ENCODE peak calls at places on chromosomes 13 and 19, in seven cellular contexts. L, T, G, C, Z, W and M are unnamed samples.

GRCh38 chr19:31356587-31357314 is 7.5 kb upstream of the TSHZ3 start:
- DNase-seq in L (peak; percentile 41), T (no peak), G (peak; percentile 84), C (peak; percentile 77), Z (no peak), W (peak; percentile 46), M (peak; percentile 60)

GRCh38 chr19:40136818-40137217 is 46.1 kb upstream of the ZNF780A start:
- DNase-seq in L (no peak), T (no peak), G (no peak), C (no peak), Z (no peak), W (no peak), M (no peak)

GRCh38 chr19:46913852-46914430 is 53.1 kb downstream of the ARHGAP35 start:
- DNase-seq in L (no peak), T (peak; percentile 90), G (no peak), C (no peak), Z (peak; percentile 26), W (no peak), M (no peak)

GRCh38 chr13:37540228-37540627 is 58.3 kb downstream of the POSTN start:
- DNase-seq in L (no peak), T (peak; percentile 62), G (no peak), C (no peak), Z (peak; percentile 20), W (no peak), M (no peak)

GRCh38 chr13:83621765-83622421 is 260.4 kb downstream of the SLITRK1 start:
- DNase-seq in L (no peak), T (no peak), G (no peak), C (no peak), Z (no peak), W (no peak), M (no peak)

GRCh38 chr19:45059258-45059965 is 16.9 kb downstream of the ZNF296 start:
- DNase-seq in L (peak; percentile 90), T (peak; percentile 79), G (peak; percentile 88), C (peak; percentile 92), Z (peak; percentile 70), W (peak; percentile 88), M (peak; percentile 86)

GRCh38 chr13:21846605-21847004 is 175.7 kb downstream of the FGF9 start:
- DNase-seq in L (no peak), T (no peak), G (no peak), C (no peak), Z (no peak), W (no peak), M (no peak)

GRCh38 chr13:96025283-96025682 is 27.9 kb downstream of the UGGT2 start:
- DNase-seq in L (no peak), T (no peak), G (no peak), C (no peak), Z (no peak), W (no peak), M (no peak)

GRCh38 chr19:43723588-43723987 is 7.7 kb downstream of the IRGC start:
- DNase-seq in L (no peak), T (peak; percentile 18), G (no peak), C (no peak), Z (no peak), W (no peak), M (no peak)
- TF ChIP-seq CTCF in L (no peak), T (peak; percentile 58), G (no peak), C (no peak), Z (peak; percentile 26), W (no peak), M (no peak)

DNA sequence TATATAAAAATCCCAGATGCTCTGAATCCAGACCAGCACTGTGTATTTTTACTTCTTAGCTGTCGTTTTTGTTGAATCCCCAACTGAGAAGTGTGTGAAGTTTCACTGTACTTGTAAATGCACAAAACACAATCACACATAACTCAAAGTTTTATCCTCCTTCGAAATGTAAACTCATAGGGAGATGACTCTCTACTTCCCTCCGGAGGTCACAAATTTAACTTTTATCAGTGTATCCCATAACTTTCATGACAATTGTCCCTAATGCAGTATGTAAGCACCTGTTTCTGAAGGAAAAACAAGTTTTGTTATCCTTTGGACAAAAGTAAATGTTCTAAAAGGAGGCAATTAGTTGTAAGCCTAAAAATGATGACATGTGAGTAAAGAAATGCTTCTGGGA is 665.0 kb upstream of the SLITRK6 start:
- DNase-seq in L (no peak), T (no peak), G (no peak), C (no peak), Z (no peak), W (no peak), M (no peak)
- TF ChIP-seq CTCF in L (no peak), T (no peak), G (no peak), C (no peak), Z (no peak), W (peak; percentile 12), M (peak; percentile 5)

GRCh38 chr19:52139291-52140076 is at the start of gene ZNF616:
- DNase-seq in L (peak; percentile 98), T (peak; percentile 96), G (peak; percentile 99), C (peak; percentile 97), Z (peak; percentile 92), W (peak; percentile 99), M (peak; percentile 98)
- TF ChIP-seq CTCF in L (peak; percentile 73), T (peak; percentile 79), G (peak; percentile 63), C (peak; percentile 93), Z (peak; percentile 45), W (peak; percentile 73), M (peak; percentile 67)

GRCh38 chr19:33402421-33403220 is 29.1 kb downstream of the CEBPG start:
- DNase-seq in L (no peak), T (no peak), G (peak; percentile 58), C (no peak), Z (no peak), W (peak; percentile 38), M (peak; percentile 3)
- TF ChIP-seq CTCF in L (no peak), T (no peak), G (no peak), C (no peak), Z (no peak), W (no peak), M (no peak)